ENCODE peak calls at places on chromosomes 12 and 14, in four cellular contexts. G, J, U and M are unnamed samples.
A peak's percentile ranks its signal among the peaks of the same experiment; 100 is the strongest.

GRCh38 chr12:121391619-121392324 is 8.1 kb upstream of the RNF34 start:
- DNase-seq in G (no peak), J (no peak), U (no peak), M (no peak)

GRCh38 chr12:106106129-106106566 is 32.6 kb downstream of the NUAK1 start:
- DNase-seq in G (no peak), J (no peak), U (no peak), M (no peak)

GRCh38 chr14:20455355-20456300 is 602 bp downstream of the APEX1 start:
- DNase-seq in G (no peak), J (peak; percentile 50), U (peak; percentile 27), M (no peak)

GRCh38 chr12:14768823-14769405 is 34.4 kb downstream of the WBP11 start:
- DNase-seq in G (no peak), J (no peak), U (peak; percentile 45), M (no peak)

GRCh38 chr12:123973552-123974341 is 732 bp downstream of the ZNF664 start:
- DNase-seq in G (peak; percentile 21), J (peak; percentile 54), U (peak; percentile 32), M (peak; percentile 68)

GRCh38 chr12:123907726-123908476 is 64.7 kb downstream of the CCDC92 start:
- DNase-seq in G (no peak), J (no peak), U (no peak), M (peak; percentile 20)

GRCh38 chr12:57726151-57726883 is 12.2 kb downstream of the AGAP2 start:
- DNase-seq in G (peak; percentile 71), J (peak; percentile 81), U (no peak), M (no peak)

GRCh38 chr12:90333939-90334338 is 621.0 kb downstream of the CCER1 start:
- DNase-seq in G (no peak), J (no peak), U (no peak), M (no peak)

GRCh38 chr12:118307069-118307954 is 65.4 kb downstream of the TAOK3 start:
- DNase-seq in G (no peak), J (no peak), U (no peak), M (no peak)

GRCh38 chr14:105419305-105420091 is at the start of gene MTA1:
- DNase-seq in G (peak; percentile 35), J (peak; percentile 63), U (peak; percentile 68), M (peak; percentile 75)

GRCh38 chr14:54882521-54882920 is 20.1 kb downstream of the GCH1 start:
- DNase-seq in G (no peak), J (no peak), U (no peak), M (no peak)

DNA sequence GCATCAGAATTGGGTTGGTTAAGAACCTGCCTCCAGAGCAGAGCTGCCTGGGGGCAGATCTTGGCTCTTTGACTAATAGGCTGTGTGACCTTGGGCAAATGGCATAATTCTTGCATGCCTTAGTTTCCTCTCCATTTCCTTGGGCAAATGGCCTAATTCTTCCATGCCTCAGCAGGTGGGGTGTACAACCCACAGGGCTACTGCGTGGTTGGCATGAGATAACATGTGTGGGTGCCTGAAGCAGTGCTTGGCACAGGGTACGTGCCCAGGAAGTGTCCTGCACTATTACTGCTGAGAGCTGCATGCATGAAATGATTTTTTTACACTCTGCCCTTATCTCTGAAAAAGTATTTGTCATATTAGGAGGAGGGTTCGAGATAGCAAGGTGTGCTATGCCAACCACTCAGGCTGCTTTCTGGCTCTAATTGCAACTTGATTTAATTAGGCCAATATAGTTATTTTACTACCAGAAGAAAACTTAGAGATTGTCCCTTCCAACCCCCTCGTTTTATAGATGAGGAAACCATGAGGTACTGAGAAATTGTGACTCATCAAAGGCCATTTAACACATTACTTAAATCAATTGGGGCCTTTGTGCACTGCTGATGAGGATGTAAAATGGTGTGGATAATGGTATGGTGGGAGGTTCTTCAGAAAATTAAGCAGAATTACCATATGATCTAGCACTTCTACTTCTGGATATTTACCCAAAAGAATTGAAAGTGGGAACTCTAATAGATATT is 161.6 kb upstream of the HIF1A start:
- DNase-seq in G (no peak), J (no peak), U (no peak), M (no peak)
- H3K27ac ChIP-seq in G (no peak overlapping the region), J (no peak overlapping the region), U (no peak overlapping the region), M (peak overlapping the region; percentile 98)

DNA sequence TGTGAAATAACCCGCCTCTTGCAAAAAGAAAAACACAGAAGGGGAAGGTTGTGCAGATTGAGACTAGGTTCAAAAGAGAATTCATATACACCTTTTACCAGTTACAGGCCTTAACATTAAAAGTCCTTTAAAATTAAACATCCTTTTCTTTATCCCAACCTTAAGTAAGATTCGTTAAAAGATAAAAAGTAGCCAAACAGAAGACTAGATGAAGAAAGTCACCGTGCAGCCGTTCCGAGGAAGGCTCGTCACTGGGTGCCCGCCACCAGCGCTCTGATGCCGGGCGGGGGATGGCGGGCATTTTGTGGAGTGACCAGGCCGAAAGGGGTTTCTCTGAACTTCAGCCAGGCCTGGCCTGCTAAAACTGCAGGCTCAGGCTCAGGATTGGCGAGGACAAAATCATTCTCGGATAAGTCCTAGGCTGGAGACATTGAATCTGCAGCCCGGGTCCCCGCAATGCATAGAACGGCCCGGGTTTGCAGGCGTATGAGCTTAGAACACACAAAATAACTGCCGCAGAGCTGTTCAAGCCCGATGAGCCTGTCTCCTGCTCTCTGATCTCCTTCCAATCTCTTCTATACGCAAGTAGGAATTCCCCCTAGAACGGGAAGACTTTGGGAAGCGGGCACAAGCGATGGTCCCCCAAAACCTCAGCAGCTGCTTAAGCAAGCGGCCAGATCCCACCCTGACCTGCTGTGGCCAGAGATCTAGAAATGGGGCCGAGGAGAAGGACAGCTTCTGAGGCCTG is 1.3 kb downstream of the TBX5 start:
- DNase-seq in G (no peak), J (no peak), U (no peak), M (no peak)
- H3K4me3 ChIP-seq in G (no peak overlapping the region), J (no peak overlapping the region), U (no peak overlapping the region), M (no peak overlapping the region)

DNA sequence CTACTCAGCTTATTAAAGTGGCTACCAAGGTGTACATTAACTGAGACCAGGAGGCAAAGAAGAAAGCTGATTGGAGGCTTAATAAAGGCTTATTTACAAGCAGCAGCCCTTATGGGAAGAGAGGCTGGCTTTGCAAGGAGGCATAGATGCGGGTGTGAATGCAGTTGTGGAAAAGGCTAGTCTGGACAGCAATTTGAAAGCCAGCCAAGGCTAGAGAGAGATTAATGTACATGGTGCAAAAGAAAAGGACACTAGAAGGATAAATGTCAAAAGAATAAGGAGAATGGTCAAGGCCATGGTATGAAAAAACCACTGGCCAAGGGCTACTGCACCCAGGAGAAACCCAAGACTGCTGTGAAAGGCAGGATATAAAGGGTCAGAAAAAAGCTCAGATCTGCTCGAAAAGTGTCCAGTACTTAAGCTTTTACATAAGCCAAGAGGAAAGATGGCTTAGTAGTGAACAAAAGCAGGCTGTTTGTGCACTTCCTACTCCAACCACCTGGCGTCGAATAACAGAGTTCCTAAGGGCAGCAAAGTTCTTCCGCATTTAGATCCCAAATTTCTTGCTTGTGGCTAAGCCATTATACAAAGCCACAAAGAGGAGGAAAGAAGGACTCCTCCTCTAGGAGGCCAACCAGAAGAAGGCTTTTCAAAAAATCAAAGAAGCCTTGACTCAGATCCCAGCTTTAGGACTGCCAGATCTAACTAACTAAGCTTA is 24.0 kb downstream of the KLRK1 start:
- DNase-seq in G (no peak), J (no peak), U (no peak), M (no peak)
- TF ChIP-seq CTCF in G (no peak), J (peak; percentile 13), U (peak; percentile 49), M (no peak)

GRCh38 chr12:92573104-92573503 is 129.7 kb upstream of the PLEKHG7 start:
- DNase-seq in G (no peak), J (no peak), U (no peak), M (no peak)

GRCh38 chr12:92571169-92571568 is 131.6 kb upstream of the PLEKHG7 start:
- DNase-seq in G (no peak), J (no peak), U (no peak), M (no peak)

GRCh38 chr12:92574046-92574783 is 128.6 kb upstream of the PLEKHG7 start:
- DNase-seq in G (peak; percentile 15), J (no peak), U (peak; percentile 46), M (no peak)

GRCh38 chr12:92570056-92570753 is 132.6 kb upstream of the PLEKHG7 start:
- DNase-seq in G (peak; percentile 67), J (no peak), U (peak; percentile 85), M (no peak)

DNA sequence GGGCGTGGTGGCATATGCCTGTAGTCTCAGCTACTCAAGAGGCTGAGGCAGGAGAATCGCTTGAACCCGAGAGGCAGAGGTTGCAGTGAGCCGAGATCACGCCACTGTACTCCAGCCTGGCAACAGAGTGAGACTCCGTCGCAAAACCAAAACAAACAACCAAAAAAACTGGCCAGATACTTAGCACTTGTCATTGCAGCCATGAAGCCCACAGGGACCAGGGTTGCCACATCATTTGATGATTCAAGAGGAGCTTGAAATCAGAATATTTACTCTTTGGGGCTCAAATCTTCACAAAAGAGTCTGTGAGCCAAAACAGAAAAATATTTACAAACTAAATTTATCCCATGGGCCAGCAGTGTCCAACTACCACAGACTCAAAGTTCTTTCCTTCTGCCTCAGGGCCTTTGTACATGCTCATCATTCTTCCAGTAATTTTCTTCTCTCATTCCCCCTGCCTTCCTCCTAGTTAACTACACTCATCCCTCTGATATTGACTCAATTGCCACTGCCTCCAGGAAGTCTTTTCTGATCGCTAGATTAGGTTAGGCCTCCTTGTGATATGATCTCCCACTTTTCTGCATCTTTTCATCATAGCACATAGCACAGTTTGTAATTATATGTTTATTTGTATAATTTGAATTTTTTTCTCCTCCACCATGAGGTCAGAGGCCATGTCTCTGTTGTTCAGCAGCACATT is 130.8 kb upstream of the PLEKHG7 start:
- DNase-seq in G (no peak), J (no peak), U (no peak), M (no peak)
- H3K27ac ChIP-seq in G (no peak overlapping the region), J (no peak overlapping the region), U (no peak overlapping the region), M (peak overlapping the region; percentile 26)

GRCh38 chr12:4545195-4545594 is 6.5 kb downstream of the RAD51AP1 start:
- DNase-seq in G (no peak), J (no peak), U (no peak), M (no peak)
- H3K4me3 ChIP-seq in G (no peak overlapping the region), J (no peak overlapping the region), U (no peak overlapping the region), M (no peak overlapping the region)

GRCh38 chr12:95953000-95953399 is 9.9 kb downstream of the AMDHD1 start:
- DNase-seq in G (no peak), J (no peak), U (no peak), M (no peak)

GRCh38 chr12:95959107-95959506 is 16.0 kb downstream of the AMDHD1 start:
- DNase-seq in G (peak; percentile 59), J (no peak), U (peak; percentile 28), M (no peak)

GRCh38 chr12:95956557-95957145 is 13.5 kb downstream of the AMDHD1 start:
- DNase-seq in G (no peak), J (no peak), U (no peak), M (no peak)

GRCh38 chr12:95951515-95951914 is 8.4 kb downstream of the AMDHD1 start:
- DNase-seq in G (no peak), J (no peak), U (no peak), M (no peak)

DNA sequence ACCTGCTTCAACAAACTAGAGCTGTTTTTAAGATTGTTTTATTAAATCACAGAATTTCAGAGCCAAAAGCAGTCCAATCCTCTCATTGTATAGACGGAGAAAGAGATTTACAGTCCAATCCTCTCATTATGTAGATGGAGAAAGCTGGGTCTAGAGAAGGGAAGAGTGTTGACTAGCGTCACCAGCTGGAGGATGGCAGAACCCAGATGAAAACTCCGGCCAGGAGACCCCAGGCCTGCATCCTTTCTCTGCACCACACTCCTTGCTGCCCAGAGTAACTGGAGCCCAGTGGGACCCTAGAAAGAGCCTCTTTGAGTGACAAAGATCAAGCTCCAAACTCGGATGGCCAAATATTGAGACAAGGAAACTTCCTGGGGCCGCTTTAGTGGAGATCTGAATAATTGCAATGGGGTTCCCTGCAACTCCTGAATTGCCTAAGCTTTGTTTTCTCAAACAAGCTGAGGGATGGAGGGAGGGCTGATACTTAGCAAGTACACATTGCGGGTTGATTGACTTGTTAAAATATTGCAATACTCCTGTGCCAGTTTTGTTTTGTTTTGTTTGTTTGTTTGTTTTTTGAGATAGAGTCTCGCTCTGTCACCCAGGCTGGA is 12.5 kb downstream of the AMDHD1 start:
- DNase-seq in G (peak; percentile 45), J (no peak), U (no peak), M (no peak)
- TF ChIP-seq CTCF in G (peak; percentile 14), J (no peak), U (peak; percentile 13), M (no peak)